ENCODE peak calls at places on chromosomes 7 and 10, in four cellular contexts. Z is activated naive CD8-positive, alpha-beta T cell treated with anti-CD3 and anti-CD28 coated beads, Interleukin-2, amount 50 U/mL, for 24 hours; F is T-helper 17 cell; H is fibroblast of the aortic adventitia. E is an unnamed sample.

GRCh38 chr7:28078036-28078901 is 102.3 kb downstream of the JAZF1 start:
- DNase-seq in Z (peak), H (peak), F (no peak), E (peak)

GRCh38 chr7:25727446-25727845 is 424.6 kb upstream of the NFE2L3 start:
- DNase-seq in F (no peak), Z (no peak), H (no peak), E (no peak)

GRCh38 chr10:42790835-42791234 is 8.2 kb downstream of the BMS1 start:
- DNase-seq in F (no peak), H (no peak), Z (no peak), E (no peak)

GRCh38 chr10:21172774-21173432 is 275.8 kb upstream of the NEBL start:
- DNase-seq in Z (no peak), F (no peak), H (no peak), E (no peak)

GRCh38 chr7:44595934-44596635 is 10.3 kb upstream of the OGDH start:
- DNase-seq in H (peak), Z (no peak), F (no peak), E (no peak)

GRCh38 chr10:113993489-113993932 is 50.2 kb upstream of the ADRB1 start:
- DNase-seq in Z (no peak), F (no peak), H (peak), E (no peak)

GRCh38 chr10:50551894-50552293 is 71.9 kb downstream of the SGMS1 start:
- DNase-seq in F (no peak), H (no peak), Z (no peak), E (no peak)

GRCh38 chr10:14601872-14602725 is 172.6 kb downstream of the FAM107B start:
- DNase-seq in Z (peak), F (peak), H (peak), E (peak)

GRCh38 chr7:88254721-88255120 is 34.9 kb upstream of the SRI start:
- DNase-seq in H (peak), F (no peak), Z (no peak), E (no peak)

GRCh38 chr7:94059747-94060146 is 55.6 kb upstream of the BET1 start:
- DNase-seq in F (no peak), H (peak), Z (no peak), E (no peak)

GRCh38 chr10:3777876-3778707 is 6.9 kb downstream of the KLF6 start:
- DNase-seq in Z (no peak), F (no peak), H (peak), E (no peak)

GRCh38 chr7:96998333-96998732 is 7.0 kb upstream of the DLX6 start:
- DNase-seq in Z (no peak), F (no peak), H (no peak), E (no peak)

GRCh38 chr7:48337012-48337621 is 165.9 kb downstream of the ABCA13 start:
- DNase-seq in Z (no peak), F (no peak), H (peak), E (no peak)

GRCh38 chr10:77846718-77847311 is 79.7 kb downstream of the DLG5 start:
- DNase-seq in H (peak), F (peak), Z (peak), E (peak)

GRCh38 chr10:42976353-42977031 is 100.4 kb upstream of the RET start:
- DNase-seq in Z (no peak), F (no peak), H (no peak), E (no peak)

GRCh38 chr7:69309601-69310000 is 288.7 kb upstream of the AUTS2 start:
- DNase-seq in Z (no peak), F (no peak), H (no peak), E (no peak)

GRCh38 chr7:51587600-51587999 is 271.0 kb upstream of the COBL start:
- DNase-seq in F (no peak), H (no peak), Z (no peak), E (no peak)

GRCh38 chr7:111735661-111736323 is 173.5 kb upstream of the IMMP2L start:
- DNase-seq in Z (peak), H (peak), F (no peak), E (peak)

GRCh38 chr7:93920496-93921189 is 892 bp upstream of the GNG11 start:
- DNase-seq in H (peak), F (no peak), Z (no peak), E (no peak)

GRCh38 chr10:132724436-132724835 is 61.5 kb downstream of the NKX6-2 start:
- DNase-seq in Z (no peak), H (no peak), F (no peak), E (no peak)

GRCh38 chr7:144565586-144565985 is 162.1 kb upstream of the NOBOX start:
- DNase-seq in F (no peak), Z (no peak), H (no peak), E (no peak)